ENCODE peak calls at places on chromosomes 4 and X, in five cellular contexts. One of them, this sample, is unnamed.

GRCh38 chr4:94757192-94758140 is at the start of gene BMPR1B:
- DNase-seq in GM13977: no peak
- DNase-seq in neural progenitor cell: peak; percentile 75
- DNase-seq in HS-5: peak; percentile 36
- DNase-seq in CD8-positive, alpha-beta memory T cell: no peak
- DNase-seq in this sample: peak; percentile 84

GRCh38 chr4:48380583-48381167 is 39.3 kb downstream of the SLAIN2 start:
- DNase-seq in HS-5: no peak
- DNase-seq in neural progenitor cell: no peak
- DNase-seq in GM13977: no peak
- DNase-seq in CD8-positive, alpha-beta memory T cell: no peak
- DNase-seq in this sample: no peak

GRCh38 chrX:78075787-78076389 is 28.2 kb upstream of the PGK1 start:
- DNase-seq in GM13977: no peak
- DNase-seq in HS-5: no peak
- DNase-seq in CD8-positive, alpha-beta memory T cell: no peak
- DNase-seq in neural progenitor cell: no peak
- DNase-seq in this sample: no peak

GRCh38 chr4:47031011-47031678 is at the start of gene GABRB1:
- DNase-seq in HS-5: peak; percentile 50
- DNase-seq in GM13977: no peak
- DNase-seq in CD8-positive, alpha-beta memory T cell: no peak
- DNase-seq in neural progenitor cell: peak; percentile 81
- DNase-seq in this sample: peak; percentile 69

GRCh38 chrX:84186603-84187358 is 1.2 kb downstream of the RPS6KA6 start:
- DNase-seq in neural progenitor cell: no peak
- DNase-seq in CD8-positive, alpha-beta memory T cell: no peak
- DNase-seq in GM13977: peak; percentile 26
- DNase-seq in HS-5: no peak
- DNase-seq in this sample: peak; percentile 49

GRCh38 chrX:10781847-10782530 is 161.6 kb upstream of the MID1 start:
- DNase-seq in CD8-positive, alpha-beta memory T cell: no peak
- DNase-seq in neural progenitor cell: no peak
- DNase-seq in HS-5: no peak
- DNase-seq in GM13977: no peak
- DNase-seq in this sample: peak; percentile 66

GRCh38 chr4:166637816-166638215 is 596.5 kb downstream of the SPOCK3 start:
- DNase-seq in GM13977: no peak
- DNase-seq in HS-5: no peak
- DNase-seq in CD8-positive, alpha-beta memory T cell: no peak
- DNase-seq in neural progenitor cell: no peak
- DNase-seq in this sample: no peak

GRCh38 chr4:1795304-1796195 is 2.5 kb downstream of the FGFR3 start:
- DNase-seq in HS-5: no peak
- DNase-seq in GM13977: no peak
- DNase-seq in CD8-positive, alpha-beta memory T cell: no peak
- DNase-seq in neural progenitor cell: no peak
- DNase-seq in this sample: peak; percentile 51

GRCh38 chr4:169070895-169071218 is 60.8 kb upstream of the CBR4 start:
- DNase-seq in HS-5: no peak
- DNase-seq in neural progenitor cell: no peak
- DNase-seq in CD8-positive, alpha-beta memory T cell: no peak
- DNase-seq in GM13977: no peak
- DNase-seq in this sample: peak; percentile 32

GRCh38 chr4:170979736-170980135 is 833.5 kb upstream of the GALNTL6 start:
- DNase-seq in CD8-positive, alpha-beta memory T cell: no peak
- DNase-seq in HS-5: no peak
- DNase-seq in neural progenitor cell: no peak
- DNase-seq in GM13977: no peak
- DNase-seq in this sample: peak; percentile 32

GRCh38 chr4:38857354-38858096 is 908 bp upstream of the TLR6 start:
- DNase-seq in CD8-positive, alpha-beta memory T cell: no peak
- DNase-seq in GM13977: peak; percentile 38
- DNase-seq in neural progenitor cell: no peak
- DNase-seq in HS-5: peak; percentile 80
- DNase-seq in this sample: peak; percentile 66

GRCh38 chrX:18639280-18639679 is 32.6 kb downstream of the RS1 start:
- DNase-seq in HS-5: no peak
- DNase-seq in CD8-positive, alpha-beta memory T cell: no peak
- DNase-seq in neural progenitor cell: no peak
- DNase-seq in GM13977: no peak
- DNase-seq in this sample: no peak

GRCh38 chr4:122224348-122224747 is 72.2 kb downstream of the BLTP1 start:
- DNase-seq in GM13977: peak; percentile 5
- DNase-seq in neural progenitor cell: peak; percentile 19
- DNase-seq in CD8-positive, alpha-beta memory T cell: no peak
- DNase-seq in HS-5: no peak
- DNase-seq in this sample: peak; percentile 40

GRCh38 chr4:8439168-8439567 is 1.4 kb downstream of the ACOX3 start:
- DNase-seq in GM13977: no peak
- DNase-seq in CD8-positive, alpha-beta memory T cell: no peak
- DNase-seq in HS-5: no peak
- DNase-seq in neural progenitor cell: no peak
- DNase-seq in this sample: no peak

GRCh38 chr4:14188214-14188613 is 560.7 kb upstream of the BOD1L1 start:
- DNase-seq in GM13977: no peak
- DNase-seq in CD8-positive, alpha-beta memory T cell: no peak
- DNase-seq in HS-5: no peak
- DNase-seq in neural progenitor cell: no peak
- DNase-seq in this sample: no peak

GRCh38 chr4:2304877-2305561 is 43.1 kb upstream of the MXD4 start:
- DNase-seq in neural progenitor cell: no peak
- DNase-seq in GM13977: no peak
- DNase-seq in HS-5: no peak
- DNase-seq in CD8-positive, alpha-beta memory T cell: no peak
- DNase-seq in this sample: no peak

GRCh38 chrX:108313662-108314061 is 124.6 kb downstream of the COL4A6 start:
- DNase-seq in neural progenitor cell: no peak
- DNase-seq in CD8-positive, alpha-beta memory T cell: no peak
- DNase-seq in HS-5: no peak
- DNase-seq in GM13977: no peak
- DNase-seq in this sample: no peak

GRCh38 chr4:99062120-99062519 is 26.5 kb downstream of the ADH5 start:
- DNase-seq in GM13977: no peak
- DNase-seq in HS-5: peak; percentile 18
- DNase-seq in CD8-positive, alpha-beta memory T cell: no peak
- DNase-seq in neural progenitor cell: no peak
- DNase-seq in this sample: no peak

GRCh38 chr4:109622581-109622980 is 62.5 kb downstream of the MCUB start:
- DNase-seq in neural progenitor cell: no peak
- DNase-seq in HS-5: no peak
- DNase-seq in CD8-positive, alpha-beta memory T cell: no peak
- DNase-seq in GM13977: no peak
- DNase-seq in this sample: no peak

GRCh38 chr4:153223935-153224334 is 19.7 kb downstream of the TRIM2 start:
- DNase-seq in CD8-positive, alpha-beta memory T cell: no peak
- DNase-seq in GM13977: no peak
- DNase-seq in HS-5: no peak
- DNase-seq in neural progenitor cell: no peak
- DNase-seq in this sample: peak; percentile 40

GRCh38 chrX:52341493-52341892 is 27.3 kb upstream of the XAGE2 start:
- DNase-seq in neural progenitor cell: no peak
- DNase-seq in GM13977: no peak
- DNase-seq in HS-5: no peak
- DNase-seq in CD8-positive, alpha-beta memory T cell: no peak
- DNase-seq in this sample: no peak

GRCh38 chr4:73662709-73663546 is 42.7 kb upstream of the RASSF6 start:
- DNase-seq in CD8-positive, alpha-beta memory T cell: no peak
- DNase-seq in HS-5: peak; percentile 47
- DNase-seq in GM13977: peak; percentile 30
- DNase-seq in neural progenitor cell: no peak
- DNase-seq in this sample: peak; percentile 32

GRCh38 chrX:72258174-72258573 is 18.9 kb downstream of the RPS4X start:
- DNase-seq in CD8-positive, alpha-beta memory T cell: no peak
- DNase-seq in HS-5: no peak
- DNase-seq in neural progenitor cell: no peak
- DNase-seq in GM13977: no peak
- DNase-seq in this sample: no peak

GRCh38 chr4:82905205-82905604 is 4.7 kb downstream of the THAP9 start:
- DNase-seq in CD8-positive, alpha-beta memory T cell: peak; percentile 52
- DNase-seq in neural progenitor cell: no peak
- DNase-seq in GM13977: peak; percentile 73
- DNase-seq in HS-5: no peak
- DNase-seq in this sample: no peak

GRCh38 chrX:132564026-132564425 is 75.2 kb upstream of the MBNL3 start:
- DNase-seq in CD8-positive, alpha-beta memory T cell: no peak
- DNase-seq in GM13977: no peak
- DNase-seq in HS-5: peak; percentile 8
- DNase-seq in neural progenitor cell: no peak
- DNase-seq in this sample: peak; percentile 2

GRCh38 chrX:119605398-119605738 is 856 bp downstream of the NKRF start:
- DNase-seq in neural progenitor cell: no peak
- DNase-seq in CD8-positive, alpha-beta memory T cell: peak; percentile 48
- DNase-seq in GM13977: no peak
- DNase-seq in HS-5: no peak
- DNase-seq in this sample: no peak

GRCh38 chr4:27666943-27667342 is 806.3 kb downstream of the STIM2 start:
- DNase-seq in HS-5: no peak
- DNase-seq in GM13977: no peak
- DNase-seq in CD8-positive, alpha-beta memory T cell: no peak
- DNase-seq in neural progenitor cell: peak; percentile 46
- DNase-seq in this sample: peak; percentile 68

GRCh38 chr4:74366367-74366891 is 1.5 kb downstream of the EREG start:
- DNase-seq in CD8-positive, alpha-beta memory T cell: no peak
- DNase-seq in GM13977: no peak
- DNase-seq in HS-5: no peak
- DNase-seq in neural progenitor cell: no peak
- DNase-seq in this sample: no peak

GRCh38 chrX:101491943-101492342 is 6.7 kb downstream of the ARMCX4 start:
- DNase-seq in GM13977: no peak
- DNase-seq in neural progenitor cell: no peak
- DNase-seq in HS-5: no peak
- DNase-seq in CD8-positive, alpha-beta memory T cell: no peak
- DNase-seq in this sample: no peak

GRCh38 chrX:154036513-154036912 is 16.8 kb upstream of the IRAK1 start:
- DNase-seq in HS-5: no peak
- DNase-seq in GM13977: no peak
- DNase-seq in neural progenitor cell: peak; percentile 17
- DNase-seq in CD8-positive, alpha-beta memory T cell: no peak
- DNase-seq in this sample: no peak

GRCh38 chr4:82680834-82681233 is 117.8 kb downstream of the SCD5 start:
- DNase-seq in neural progenitor cell: no peak
- DNase-seq in HS-5: no peak
- DNase-seq in CD8-positive, alpha-beta memory T cell: no peak
- DNase-seq in GM13977: no peak
- DNase-seq in this sample: no peak